ENCODE peak calls at places on chromosomes 12 and 14, in seven cellular contexts. B is CD8-positive, alpha-beta T cell; Q is epithelial cell of prostate; E is caudate nucleus; K is PC-3; P is activated T-cell treated with anti-CD3 and anti-CD28 coated beads, Interleukin-2, amount 50 U/mL, for 1 hour; M is lower leg skin. D is an unnamed sample.

GRCh38 chr12:106296179-106296877 is 6.2 kb upstream of the TCP11L2 start:
- DNase-seq in B (no peak), Q (peak; percentile 87), E (no peak), K (peak; percentile 98), P (no peak), M (no peak), D (no peak)

GRCh38 chr14:68584786-68585185 is 208.1 kb downstream of the ZFP36L1 start:
- DNase-seq in B (no peak), Q (no peak), E (no peak), K (no peak), P (no peak), M (no peak), D (no peak)

GRCh38 chr12:55720894-55721444 is 776 bp downstream of the RDH5 start:
- DNase-seq in B (no peak), Q (no peak), E (peak; percentile 47), K (peak; percentile 98), P (no peak), M (peak; percentile 93), D (no peak)

GRCh38 chr12:21666722-21667121 is 9.1 kb upstream of the LDHB start:
- DNase-seq in B (no peak), Q (no peak), E (no peak), K (no peak), P (no peak), M (no peak), D (no peak)

GRCh38 chr12:5905757-5906156 is 39.3 kb downstream of the ANO2 start:
- DNase-seq in B (no peak), Q (no peak), E (no peak), K (no peak), P (no peak), M (no peak), D (no peak)

GRCh38 chr14:35215110-35215872 is 76.9 kb upstream of the PSMA6 start:
- DNase-seq in B (no peak), Q (no peak), E (no peak), K (peak; percentile 63), P (no peak), M (no peak), D (no peak)

GRCh38 chr12:56104815-56105476 is 587 bp downstream of the PA2G4 start:
- DNase-seq in B (no peak), Q (no peak), E (no peak), K (peak; percentile 13), P (peak; percentile 28), M (no peak), D (no peak)

GRCh38 chr12:64390275-64390851 is at the start of gene C12orf56:
- DNase-seq in B (no peak), Q (no peak), E (no peak), K (no peak), P (peak; percentile 33), M (no peak), D (peak; percentile 10)

GRCh38 chr12:122834229-122834920 is 882 bp upstream of the HIP1R start:
- DNase-seq in B (no peak), Q (no peak), E (peak; percentile 32), K (peak; percentile 74), P (no peak), M (peak; percentile 90), D (no peak)

GRCh38 chr12:14695685-14696084 is 714 bp downstream of the GUCY2C start:
- DNase-seq in B (no peak), Q (no peak), E (no peak), K (no peak), P (no peak), M (no peak), D (no peak)

GRCh38 chr14:80664576-80664975 is 277.0 kb downstream of the CEP128 start:
- DNase-seq in B (no peak), Q (no peak), E (no peak), K (peak; percentile 55), P (no peak), M (no peak), D (no peak)